ENCODE peak calls at places on chromosomes 11 and 22, in ten cellular contexts. One of them, this sample, is unnamed.

GRCh38 chr11:45982656-45983470 is 60.4 kb downstream of the LARGE2 start:
- DNase-seq in GDM1: no peak
- DNase-seq in kidney glomerular epithelial cell: peak
- DNase-seq in HT-29: peak
- DNase-seq in stimulated activated naive CD4-positive, alpha-beta T cell: no peak
- DNase-seq in NCI-H2227 treated with DMSO at 0.1 percent for 48 hours: peak
- DNase-seq in NCI-H460: peak
- DNase-seq in progenitor cell of endocrine pancreas: no peak
- DNase-seq in colonic mucosa: no peak
- DNase-seq in foreskin fibroblast: peak
- DNase-seq in this sample: no peak

GRCh38 chr11:9803685-9804413 is 140.0 kb downstream of the SWAP70 start:
- DNase-seq in GDM1: no peak
- DNase-seq in kidney glomerular epithelial cell: no peak
- DNase-seq in HT-29: no peak
- DNase-seq in stimulated activated naive CD4-positive, alpha-beta T cell: no peak
- DNase-seq in NCI-H2227 treated with DMSO at 0.1 percent for 48 hours: no peak
- DNase-seq in NCI-H460: no peak
- DNase-seq in progenitor cell of endocrine pancreas: no peak
- DNase-seq in colonic mucosa: no peak
- DNase-seq in foreskin fibroblast: no peak
- DNase-seq in this sample: no peak

GRCh38 chr22:25419247-25420113 is 145.0 kb upstream of the GRK3 start:
- DNase-seq in GDM1: no peak
- DNase-seq in kidney glomerular epithelial cell: no peak
- DNase-seq in HT-29: no peak
- DNase-seq in stimulated activated naive CD4-positive, alpha-beta T cell: no peak
- DNase-seq in NCI-H2227 treated with DMSO at 0.1 percent for 48 hours: no peak
- DNase-seq in NCI-H460: no peak
- DNase-seq in progenitor cell of endocrine pancreas: no peak
- DNase-seq in colonic mucosa: peak
- DNase-seq in foreskin fibroblast: peak
- DNase-seq in this sample: peak

GRCh38 chr22:47165338-47165931 is 403.0 kb downstream of the TBC1D22A start:
- DNase-seq in GDM1: no peak
- DNase-seq in kidney glomerular epithelial cell: no peak
- DNase-seq in HT-29: no peak
- DNase-seq in stimulated activated naive CD4-positive, alpha-beta T cell: no peak
- DNase-seq in NCI-H2227 treated with DMSO at 0.1 percent for 48 hours: no peak
- DNase-seq in NCI-H460: no peak
- DNase-seq in progenitor cell of endocrine pancreas: no peak
- DNase-seq in colonic mucosa: no peak
- DNase-seq in foreskin fibroblast: no peak
- DNase-seq in this sample: no peak

GRCh38 chr11:27528711-27529110 is 22.1 kb upstream of the LIN7C start:
- DNase-seq in GDM1: no peak
- DNase-seq in kidney glomerular epithelial cell: no peak
- DNase-seq in HT-29: no peak
- DNase-seq in stimulated activated naive CD4-positive, alpha-beta T cell: no peak
- DNase-seq in NCI-H2227 treated with DMSO at 0.1 percent for 48 hours: no peak
- DNase-seq in NCI-H460: no peak
- DNase-seq in progenitor cell of endocrine pancreas: no peak
- DNase-seq in colonic mucosa: no peak
- DNase-seq in foreskin fibroblast: no peak
- DNase-seq in this sample: no peak

GRCh38 chr11:128779036-128779435 is 85.2 kb downstream of the FLI1 start:
- DNase-seq in GDM1: no peak
- DNase-seq in kidney glomerular epithelial cell: no peak
- DNase-seq in HT-29: no peak
- DNase-seq in stimulated activated naive CD4-positive, alpha-beta T cell: no peak
- DNase-seq in NCI-H2227 treated with DMSO at 0.1 percent for 48 hours: no peak
- DNase-seq in NCI-H460: no peak
- DNase-seq in progenitor cell of endocrine pancreas: no peak
- DNase-seq in colonic mucosa: no peak
- DNase-seq in foreskin fibroblast: peak
- DNase-seq in this sample: no peak

GRCh38 chr11:35144103-35144741 is 5.3 kb downstream of the CD44 start:
- DNase-seq in GDM1: peak
- DNase-seq in kidney glomerular epithelial cell: no peak
- DNase-seq in HT-29: no peak
- DNase-seq in stimulated activated naive CD4-positive, alpha-beta T cell: peak
- DNase-seq in NCI-H2227 treated with DMSO at 0.1 percent for 48 hours: no peak
- DNase-seq in NCI-H460: no peak
- DNase-seq in progenitor cell of endocrine pancreas: no peak
- DNase-seq in colonic mucosa: no peak
- DNase-seq in foreskin fibroblast: peak
- DNase-seq in this sample: no peak

GRCh38 chr11:114366331-114367243 is 33.7 kb downstream of the C11orf71 start:
- DNase-seq in GDM1: no peak
- DNase-seq in kidney glomerular epithelial cell: peak
- DNase-seq in HT-29: no peak
- DNase-seq in stimulated activated naive CD4-positive, alpha-beta T cell: no peak
- DNase-seq in NCI-H2227 treated with DMSO at 0.1 percent for 48 hours: peak
- DNase-seq in NCI-H460: no peak
- DNase-seq in progenitor cell of endocrine pancreas: no peak
- DNase-seq in colonic mucosa: no peak
- DNase-seq in foreskin fibroblast: peak
- DNase-seq in this sample: no peak